ENCODE peak calls at places on chromosomes 6 and 20, in five cellular contexts. B is spleen, R is stomach, W is HCT116, O is HepG2. I is an unnamed sample.

GRCh38 chr20:38843346-38843745 is 37.8 kb downstream of the PPP1R16B start:
- DNase-seq in B (no peak), R (no peak), W (no peak), O (no peak), I (no peak)

GRCh38 chr6:21273451-21273850 is 320.1 kb upstream of the SOX4 start:
- DNase-seq in B (no peak), R (no peak), W (no peak), O (no peak), I (no peak)

GRCh38 chr6:162854734-162855191 is 127.0 kb downstream of the PACRG start:
- DNase-seq in B (no peak), R (no peak), W (no peak), O (no peak), I (no peak)

GRCh38 chr6:41917528-41917927 is 3.4 kb downstream of the MED20 start:
- DNase-seq in B (no peak), R (no peak), W (peak; percentile 71), O (no peak), I (no peak)

GRCh38 chr6:75531174-75531573 is 37.6 kb upstream of the FILIP1 start:
- DNase-seq in B (no peak), R (no peak), W (no peak), O (no peak), I (no peak)

GRCh38 chr6:100665041-100665380 is 200.3 kb upstream of the SIM1 start:
- DNase-seq in B (no peak), R (no peak), W (no peak), O (no peak), I (peak; percentile 0)

GRCh38 chr20:6162239-6162638 is 39.4 kb upstream of the FERMT1 start:
- DNase-seq in B (no peak), R (no peak), W (no peak), O (no peak), I (no peak)

GRCh38 chr20:47352332-47353223 is 3.9 kb downstream of the ZMYND8 start:
- DNase-seq in B (peak; percentile 87), R (peak; percentile 86), W (no peak), O (no peak), I (no peak)

GRCh38 chr20:35870541-35871307 is 83.6 kb downstream of the SCAND1 start:
- DNase-seq in B (no peak), R (no peak), W (no peak), O (no peak), I (no peak)

GRCh38 chr6:10381133-10381829 is 33.6 kb downstream of the TFAP2A start:
- DNase-seq in B (no peak), R (no peak), W (no peak), O (no peak), I (no peak)

GRCh38 chr6:157514659-157515496 is 133.9 kb downstream of the ZDHHC14 start:
- DNase-seq in B (no peak), R (no peak), W (no peak), O (peak; percentile 75), I (no peak)

GRCh38 chr20:51153867-51154707 is 131.2 kb upstream of the KCNG1 start:
- DNase-seq in B (no peak), R (no peak), W (no peak), O (no peak), I (no peak)
- TF ChIP-seq POLR2A in B (no peak), R (no peak), W (no peak), O (no peak), I (no peak)

DNA sequence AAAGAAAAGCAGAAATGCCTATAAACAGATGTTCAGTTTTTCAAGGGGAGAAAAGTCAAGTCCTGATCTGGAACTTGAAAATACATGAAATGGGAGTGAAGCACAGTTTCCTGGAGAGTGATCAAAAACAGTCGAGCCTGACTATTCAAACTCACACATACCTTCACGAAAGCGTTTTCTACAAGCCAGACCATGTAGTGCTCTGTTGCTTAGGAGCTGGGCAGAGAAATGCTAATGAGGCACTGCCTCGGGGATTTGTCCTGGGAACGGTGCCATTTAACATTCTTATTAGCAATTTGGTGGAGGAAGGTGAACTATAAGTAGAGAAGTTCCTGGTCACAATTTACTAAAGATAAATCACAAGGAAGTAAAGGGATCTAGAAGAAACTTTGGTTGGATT is 5.9 kb downstream of the NHSL1 start:
- DNase-seq in B (no peak), R (no peak), W (no peak), O (no peak), I (no peak)
- TF ChIP-seq POLR2AphosphoS5 in B (no peak), R (no peak), W (no peak), O (no peak), I (no peak)

GRCh38 chr6:26026833-26027490 is 60.3 kb upstream of the HFE start:
- DNase-seq in B (peak; percentile 95), R (peak; percentile 93), W (peak; percentile 98), O (peak; percentile 97), I (no peak)
- TF ChIP-seq POLR2A in B (peak; percentile 99), R (no peak), W (peak; percentile 100), O (peak; percentile 99), I (peak; percentile 97)

DNA sequence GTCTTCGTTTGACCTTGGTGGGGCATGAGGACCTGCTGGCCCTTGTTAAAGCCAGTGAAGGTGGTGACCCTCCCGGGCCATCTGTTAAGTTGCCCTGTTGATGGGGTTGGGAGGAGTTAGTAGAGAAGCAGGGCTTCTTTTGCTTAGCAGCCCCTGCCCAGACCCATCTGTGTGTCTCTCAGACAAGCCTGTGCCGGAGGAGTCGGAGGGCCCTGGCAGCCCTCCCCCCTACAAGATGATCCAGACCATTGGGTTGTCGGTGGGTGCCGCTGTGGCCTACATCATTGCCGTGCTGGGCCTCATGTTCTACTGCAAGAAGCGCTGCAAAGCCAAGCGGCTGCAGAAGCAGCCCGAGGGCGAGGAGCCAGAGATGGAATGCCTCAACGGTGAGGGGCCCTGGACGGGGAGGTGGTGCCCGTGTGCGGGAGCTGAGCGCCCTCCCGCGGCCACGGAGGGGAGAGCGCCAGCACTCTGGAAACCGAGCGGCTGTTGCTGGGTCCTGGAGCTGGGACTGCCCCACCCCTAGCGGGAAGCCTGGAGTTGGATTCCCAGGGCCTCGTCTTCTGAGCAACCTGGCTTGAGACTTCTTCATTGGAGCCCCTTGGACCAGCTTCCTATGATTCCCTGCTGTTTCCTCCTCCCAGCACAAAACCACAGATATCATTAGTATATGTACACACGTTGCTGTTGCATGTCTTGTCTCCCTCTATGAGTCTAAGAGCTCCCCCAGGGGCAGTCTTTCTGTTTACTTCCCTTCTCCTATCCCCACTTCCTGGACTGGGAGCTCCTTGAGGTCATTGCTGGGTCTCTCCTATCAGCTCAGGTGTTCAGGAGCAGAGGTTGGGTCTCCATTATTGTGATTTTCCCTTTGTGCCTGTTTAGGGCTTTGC is 27.6 kb upstream of the SRF start:
- DNase-seq in B (peak; percentile 93), R (peak; percentile 90), W (peak; percentile 24), O (peak; percentile 76), I (peak; percentile 94)
- TF ChIP-seq POLR2AphosphoS5 in B (peak; percentile 54), R (no peak), W (no peak), O (no peak), I (no peak)

GRCh38 chr20:17969276-17969883 is 562 bp downstream of the MGME1 start:
- DNase-seq in B (no peak), R (peak; percentile 52), W (no peak), O (peak; percentile 67), I (no peak)
- TF ChIP-seq POLR2A in B (no peak), R (no peak), W (no peak), O (no peak), I (no peak)